ENCODE peak calls at places on chromosomes 13 and 19, in four cellular contexts. U, T, Y and M are unnamed samples.

GRCh38 chr13:31675521-31675953 is 63.8 kb upstream of the RXFP2 start:
- DNase-seq in U (no peak), T (no peak), Y (no peak), M (no peak)

GRCh38 chr13:74825170-74825948 is 656.6 kb downstream of the TBC1D4 start:
- DNase-seq in U (no peak), T (no peak), Y (no peak), M (peak; percentile 49)

GRCh38 chr13:26604784-26605183 is 47.3 kb downstream of the WASF3 start:
- DNase-seq in U (no peak), T (no peak), Y (no peak), M (no peak)

GRCh38 chr13:37460211-37460610 is 138.4 kb downstream of the POSTN start:
- DNase-seq in U (no peak), T (no peak), Y (no peak), M (peak; percentile 51)

GRCh38 chr19:7470540-7471305 is 18.1 kb downstream of the PEX11G start:
- DNase-seq in U (no peak), T (no peak), Y (no peak), M (no peak)

GRCh38 chr13:47233734-47234133 is 336.9 kb upstream of the HTR2A start:
- DNase-seq in U (no peak), T (no peak), Y (no peak), M (no peak)

GRCh38 chr19:18710186-18710585 is 26.7 kb downstream of the CRTC1 start:
- DNase-seq in U (no peak), T (no peak), Y (no peak), M (no peak)

GRCh38 chr19:48385461-48386087 is 5.8 kb downstream of the KDELR1 start:
- DNase-seq in U (no peak), T (no peak), Y (no peak), M (no peak)

GRCh38 chr13:41054212-41054877 is 7.0 kb upstream of the WBP4 start:
- DNase-seq in U (peak; percentile 37), T (no peak), Y (no peak), M (peak; percentile 64)

GRCh38 chr19:58544591-58545285 is 874 bp downstream of the TRIM28 start:
- DNase-seq in U (no peak), T (peak; percentile 88), Y (no peak), M (peak; percentile 47)

GRCh38 chr13:49996166-49996915 is 501 bp upstream of the TRIM13 start:
- DNase-seq in U (peak; percentile 39), T (peak; percentile 86), Y (peak; percentile 89), M (peak; percentile 90)

GRCh38 chr19:37977992-37978391 is 71.0 kb downstream of the SIPA1L3 start:
- DNase-seq in U (no peak), T (no peak), Y (no peak), M (peak; percentile 99)

GRCh38 chr19:2426661-2427322 is 594 bp downstream of the TIMM13 start:
- DNase-seq in U (no peak), T (peak; percentile 88), Y (peak; percentile 79), M (peak; percentile 14)

GRCh38 chr19:756232-756631 is 5.3 kb downstream of the MISP start:
- DNase-seq in U (no peak), T (peak; percentile 72), Y (no peak), M (peak; percentile 49)

GRCh38 chr13:111153977-111154332 is 38.8 kb downstream of the ARHGEF7 start:
- DNase-seq in U (no peak), T (peak; percentile 60), Y (no peak), M (no peak)

GRCh38 chr13:40682449-40683240 is 16.2 kb upstream of the FOXO1 start:
- DNase-seq in U (no peak), T (no peak), Y (no peak), M (peak; percentile 35)

GRCh38 chr13:23766199-23766771 is 122.9 kb downstream of the MIPEP start:
- DNase-seq in U (no peak), T (no peak), Y (no peak), M (no peak)

GRCh38 chr19:48379058-48379457 is 12.3 kb downstream of the KDELR1 start:
- DNase-seq in U (no peak), T (no peak), Y (no peak), M (no peak)

GRCh38 chr19:51709575-51709974 is 14.2 kb downstream of the HAS1 start:
- DNase-seq in U (no peak), T (no peak), Y (no peak), M (no peak)

GRCh38 chr19:48466571-48467325 is 2.4 kb upstream of the CYTH2 start:
- DNase-seq in U (no peak), T (no peak), Y (no peak), M (peak; percentile 84)

GRCh38 chr19:53394522-53394973 is 401 bp upstream of the ZNF765 start:
- DNase-seq in U (peak; percentile 1), T (peak; percentile 6), Y (no peak), M (peak; percentile 61)

GRCh38 chr19:38852231-38853044 is 2.7 kb upstream of the HNRNPL start:
- DNase-seq in U (no peak), T (peak; percentile 49), Y (peak; percentile 70), M (peak; percentile 79)

GRCh38 chr19:31372245-31372781 is 23.1 kb upstream of the TSHZ3 start:
- DNase-seq in U (no peak), T (no peak), Y (no peak), M (no peak)

GRCh38 chr19:8310342-8311055 is 2.3 kb upstream of the CD320 start:
- DNase-seq in U (no peak), T (no peak), Y (peak; percentile 33), M (no peak)

GRCh38 chr13:48009298-48009697 is 8.2 kb upstream of the SUCLA2 start:
- DNase-seq in U (no peak), T (no peak), Y (no peak), M (peak; percentile 51)

GRCh38 chr13:29591310-29591709 is 4.2 kb downstream of the SLC7A1 start:
- DNase-seq in U (no peak), T (no peak), Y (no peak), M (peak; percentile 58)

GRCh38 chr19:50496189-50497029 is 14.6 kb downstream of the JOSD2 start:
- DNase-seq in U (no peak), T (no peak), Y (no peak), M (no peak)

GRCh38 chr19:42349378-42350107 is 24.1 kb downstream of the MEGF8 start:
- DNase-seq in U (no peak), T (no peak), Y (no peak), M (no peak)

GRCh38 chr19:10293637-10294367 is 4.0 kb downstream of the ICAM5 start:
- DNase-seq in U (no peak), T (peak; percentile 4), Y (no peak), M (no peak)

GRCh38 chr19:10294368-10294697 is 4.6 kb downstream of the ICAM5 start:
- DNase-seq in U (no peak), T (peak; percentile 4), Y (peak; percentile 79), M (no peak)

GRCh38 chr19:10292789-10293636 is 3.3 kb downstream of the ICAM5 start:
- DNase-seq in U (no peak), T (peak; percentile 38), Y (no peak), M (no peak)

GRCh38 chr19:10295847-10296591 is 6.3 kb downstream of the ICAM5 start:
- DNase-seq in U (no peak), T (peak; percentile 21), Y (peak; percentile 75), M (no peak)

DNA sequence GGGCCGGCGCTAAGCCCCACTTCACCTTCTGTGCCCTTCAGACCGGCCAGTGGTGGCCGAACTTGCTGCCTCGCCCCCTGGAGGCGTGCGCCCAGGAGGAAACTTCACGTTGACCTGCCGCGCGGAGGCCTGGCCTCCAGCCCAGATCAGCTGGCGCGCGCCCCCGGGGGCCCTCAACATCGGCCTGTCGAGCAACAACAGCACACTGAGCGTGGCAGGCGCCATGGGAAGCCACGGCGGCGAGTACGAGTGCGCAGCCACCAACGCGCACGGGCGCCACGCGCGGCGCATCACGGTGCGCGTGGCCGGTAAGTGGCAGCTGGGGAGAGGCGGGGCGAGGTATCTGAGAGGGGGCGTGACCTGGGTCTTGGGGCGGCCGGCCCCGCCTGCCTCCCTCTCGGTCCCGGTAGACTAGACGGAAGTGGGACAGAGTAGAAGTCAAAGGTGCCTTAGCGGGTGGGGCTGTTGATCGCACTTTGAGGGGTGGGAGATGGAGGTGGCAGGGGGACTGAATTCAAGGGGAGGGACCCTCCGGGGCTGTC is 5.6 kb downstream of the ICAM5 start:
- DNase-seq in U (no peak), T (peak; percentile 39), Y (peak; percentile 74), M (no peak)
- TF ChIP-seq CHD1 in U (no peak), T (no peak), Y (no peak), M (no peak)

GRCh38 chr13:45086484-45086883 is 33.8 kb upstream of the GTF2F2 start:
- DNase-seq in U (no peak), T (no peak), Y (no peak), M (peak; percentile 55)

GRCh38 chr13:45078003-45078402 is 42.3 kb upstream of the GTF2F2 start:
- DNase-seq in U (no peak), T (no peak), Y (no peak), M (no peak)

GRCh38 chr13:45084515-45084914 is 35.8 kb upstream of the GTF2F2 start:
- DNase-seq in U (no peak), T (no peak), Y (no peak), M (no peak)

DNA sequence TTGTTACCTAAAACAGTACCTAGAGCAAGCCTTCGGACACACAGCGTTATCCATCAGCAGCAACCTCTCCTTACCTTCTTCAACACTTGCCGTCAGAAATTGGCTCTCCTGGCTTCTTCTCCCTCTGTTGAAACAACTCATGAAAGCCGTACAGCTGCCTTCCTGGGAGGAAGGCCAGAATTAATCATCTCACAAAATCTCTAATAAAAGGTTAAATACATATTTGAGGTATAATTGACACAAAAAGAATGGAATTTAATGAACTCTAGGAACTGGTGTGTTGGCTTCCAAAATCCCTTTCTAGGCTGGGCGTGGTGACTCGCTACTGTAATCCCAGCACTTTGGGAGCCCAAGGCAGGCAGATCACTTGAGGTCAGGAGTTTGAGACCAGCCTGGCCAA is 37.3 kb upstream of the GTF2F2 start:
- DNase-seq in U (no peak), T (no peak), Y (no peak), M (peak; percentile 66)
- TF ChIP-seq CHD1 in U (no peak), T (no peak), Y (no peak), M (no peak)

GRCh38 chr13:89310943-89311342 is 1639.8 kb downstream of the SLITRK5 start:
- DNase-seq in U (no peak), T (no peak), Y (no peak), M (no peak)

DNA sequence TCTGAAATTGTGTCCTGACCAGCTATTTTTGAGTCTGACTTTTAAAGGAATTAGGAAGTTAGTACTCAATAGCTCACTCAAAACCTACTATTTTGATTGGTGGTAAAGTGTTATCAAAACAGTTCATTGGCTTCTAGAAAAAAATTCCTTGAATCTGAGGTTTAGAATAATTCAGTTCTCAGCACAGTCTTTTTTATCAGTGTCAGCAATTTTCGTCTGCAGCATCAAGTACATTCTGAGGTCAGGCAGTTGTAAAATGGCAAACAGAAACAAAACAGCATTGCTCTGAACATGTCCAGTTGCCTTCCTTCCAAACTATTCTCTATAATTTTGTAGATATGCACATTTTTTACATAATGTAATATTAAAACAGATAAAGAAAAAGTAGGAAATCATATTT is 1644.1 kb downstream of the SLITRK5 start:
- DNase-seq in U (no peak), T (no peak), Y (no peak), M (no peak)
- TF ChIP-seq CHD1 in U (no peak), T (no peak), Y (no peak), M (no peak)

DNA sequence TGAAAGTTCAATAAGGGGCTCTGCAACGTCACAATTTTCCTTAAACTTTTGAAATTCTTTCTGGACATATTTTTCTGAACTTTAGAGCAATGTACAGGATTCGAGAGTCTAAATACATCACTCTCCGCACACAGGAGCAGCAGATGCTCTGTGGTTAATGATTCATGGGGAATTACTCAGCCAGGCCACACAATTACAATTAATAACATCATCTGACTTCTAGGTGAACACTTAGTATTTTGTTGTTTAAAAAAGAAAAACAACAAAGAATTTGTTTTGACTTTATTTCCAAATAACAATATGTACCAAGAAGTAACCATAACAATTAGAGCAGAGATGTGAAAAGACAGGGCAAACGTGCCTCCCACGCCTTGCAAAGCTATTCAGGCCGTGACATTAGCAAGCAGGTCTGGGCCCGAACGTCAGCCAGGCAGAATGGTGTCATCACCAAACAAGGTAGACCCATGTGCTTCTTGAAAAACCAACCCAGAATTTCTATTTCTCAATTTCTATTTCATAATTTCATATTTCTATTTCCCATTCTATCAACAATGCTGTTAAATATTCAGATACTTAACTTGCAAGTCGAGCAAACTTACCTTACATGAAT is 236.3 kb downstream of the COL4A1 start:
- DNase-seq in U (no peak), T (no peak), Y (no peak), M (peak; percentile 77)
- TF ChIP-seq CHD1 in U (no peak), T (no peak), Y (no peak), M (no peak)